ENCODE peak calls at places on chromosome 1, in four cellular contexts. S is K562, A is GM12878, M is HepG2. J is an unnamed sample.

GRCh38 chr1:15154480-15155036 is 1.0 kb downstream of the TMEM51 start:
- DNase-seq in S (peak), A (no peak), M (no peak), J (peak)

GRCh38 chr1:160739098-160739511 is at the start of gene SLAMF7:
- DNase-seq in S (no peak), A (peak), M (no peak), J (no peak)

GRCh38 chr1:19786988-19787423 is 12.7 kb downstream of the TMCO4 start:
- DNase-seq in S (no peak), A (no peak), M (no peak), J (peak)

GRCh38 chr1:115545791-115546733 is 95.7 kb upstream of the VANGL1 start:
- DNase-seq in S (peak), A (no peak), M (peak), J (peak)

GRCh38 chr1:246040200-246040890 is 466.7 kb downstream of the SMYD3 start:
- DNase-seq in S (no peak), A (no peak), M (no peak), J (no peak)

GRCh38 chr1:5983361-5984103 is 8.7 kb downstream of the NPHP4 start:
- DNase-seq in S (peak), A (no peak), M (no peak), J (no peak)

GRCh38 chr1:94119796-94120590 is 955 bp downstream of the ABCA4 start:
- DNase-seq in S (no peak), A (no peak), M (no peak), J (no peak)

GRCh38 chr1:232686346-232686745 is 56.4 kb upstream of the SIPA1L2 start:
- DNase-seq in S (no peak), A (no peak), M (no peak), J (no peak)

GRCh38 chr1:183255073-183255472 is 69.0 kb downstream of the LAMC2 start:
- DNase-seq in S (no peak), A (no peak), M (no peak), J (no peak)

GRCh38 chr1:63713627-63714481 is 60.0 kb upstream of the ROR1 start:
- DNase-seq in S (no peak), A (no peak), M (no peak), J (no peak)

GRCh38 chr1:193799948-193800690 is 613.7 kb upstream of the B3GALT2 start:
- DNase-seq in S (no peak), A (no peak), M (no peak), J (no peak)

GRCh38 chr1:147095691-147096090 is 76.6 kb downstream of the PRKAB2 start:
- DNase-seq in S (no peak), A (no peak), M (no peak), J (no peak)

GRCh38 chr1:241697640-241698018 is 45.5 kb downstream of the WDR64 start:
- DNase-seq in S (no peak), A (no peak), M (no peak), J (no peak)

GRCh38 chr1:15103906-15104305 is 49.6 kb upstream of the TMEM51 start:
- DNase-seq in S (no peak), A (no peak), M (no peak), J (no peak)

GRCh38 chr1:154584267-154584994 is 16.9 kb downstream of the CHRNB2 start:
- DNase-seq in S (no peak), A (no peak), M (no peak), J (no peak)

GRCh38 chr1:200771625-200772555 is 33.2 kb downstream of the CAMSAP2 start:
- DNase-seq in S (no peak), A (no peak), M (no peak), J (no peak)

GRCh38 chr1:203545032-203545816 is 51.3 kb downstream of the OPTC start:
- DNase-seq in S (no peak), A (no peak), M (no peak), J (no peak)

GRCh38 chr1:74650561-74650960 is 23.0 kb downstream of the ERICH3 start:
- DNase-seq in S (no peak), A (no peak), M (no peak), J (no peak)

GRCh38 chr1:162674018-162674608 is 41.8 kb downstream of the DDR2 start:
- DNase-seq in S (no peak), A (no peak), M (no peak), J (no peak)

GRCh38 chr1:24888971-24889670 is 41.0 kb downstream of the RUNX3 start:
- DNase-seq in S (no peak), A (no peak), M (no peak), J (no peak)

GRCh38 chr1:85078903-85079302 is 30.6 kb upstream of the MCOLN3 start:
- DNase-seq in S (no peak), A (no peak), M (no peak), J (peak)
- TF ChIP-seq CTCF in S (no peak), A (peak), M (peak), J (peak)

GRCh38 chr1:222068937-222069336 is 327.0 kb upstream of the DUSP10 start:
- DNase-seq in S (no peak), A (no peak), M (no peak), J (no peak)

GRCh38 chr1:222071313-222071886 is 329.5 kb upstream of the DUSP10 start:
- DNase-seq in S (no peak), A (no peak), M (no peak), J (peak)

GRCh38 chr1:222077191-222077590 is 335.3 kb upstream of the DUSP10 start:
- DNase-seq in S (no peak), A (no peak), M (no peak), J (no peak)

GRCh38 chr1:222074317-222074716 is 332.4 kb upstream of the DUSP10 start:
- DNase-seq in S (no peak), A (no peak), M (no peak), J (no peak)

DNA sequence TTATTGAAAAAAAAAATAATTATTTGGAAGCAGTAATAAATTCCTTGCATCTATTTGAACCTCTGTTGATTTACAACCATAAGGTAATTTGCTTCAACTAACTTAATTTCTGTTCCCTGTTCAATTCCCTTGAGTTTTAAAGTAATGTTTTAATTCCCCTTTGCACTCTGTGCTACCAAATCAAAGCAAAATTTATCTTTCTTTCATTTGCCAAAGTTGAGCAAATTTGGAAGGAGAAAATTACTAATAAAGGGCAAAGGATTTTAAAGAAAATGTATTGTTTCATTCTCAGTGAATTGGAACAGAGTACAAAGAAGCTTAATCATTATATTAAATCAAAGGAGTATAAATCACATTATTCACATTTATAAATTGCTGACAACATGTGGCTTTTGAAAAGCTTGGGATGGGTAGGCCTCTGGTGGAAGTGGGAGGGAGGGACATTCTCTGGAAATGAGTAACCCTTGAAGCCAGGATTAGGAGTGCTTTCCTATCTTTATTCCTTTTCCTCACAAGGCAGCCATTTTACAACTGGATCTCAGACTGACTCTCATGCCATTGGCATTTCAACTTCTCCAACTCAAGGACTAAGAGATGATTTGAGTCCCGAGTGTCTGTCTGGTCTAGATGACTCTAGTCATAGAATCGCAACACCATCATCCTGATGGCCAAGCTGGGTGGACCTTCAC is 331.6 kb upstream of the DUSP10 start:
- DNase-seq in S (no peak), A (no peak), M (no peak), J (no peak)
- TF ChIP-seq JUNB in S (no peak), A (no peak), M (no peak), J (no peak)

DNA sequence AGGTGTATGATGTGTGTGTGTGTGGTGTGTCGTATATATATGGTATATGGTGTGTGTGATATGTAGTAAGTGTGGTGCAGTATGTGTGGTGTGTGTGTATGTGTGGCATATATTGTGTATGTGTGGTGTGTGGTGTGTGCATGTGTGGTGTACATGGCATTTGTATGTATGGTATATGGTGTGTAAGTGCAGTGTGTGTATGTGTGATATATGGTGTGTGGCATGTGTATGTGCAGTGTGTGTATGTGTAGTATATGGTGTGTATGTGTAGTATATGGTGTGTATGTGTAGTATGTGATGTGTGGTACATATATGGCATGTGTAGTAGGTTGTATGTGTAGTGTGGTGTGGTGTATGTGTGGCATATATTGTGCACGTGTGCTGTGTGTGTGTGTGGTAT is 74.9 kb downstream of the OLFML3 start:
- DNase-seq in S (no peak), A (no peak), M (no peak), J (no peak)
- TF ChIP-seq EZH2 in S (no peak), A (no peak), M (no peak), J (no peak)

GRCh38 chr1:210292276-210292851 is 36.3 kb upstream of the HHAT start:
- DNase-seq in S (peak), A (no peak), M (no peak), J (peak)
- TF ChIP-seq CTCF in S (no peak), A (peak), M (peak), J (peak)

GRCh38 chr1:151653397-151653796 is 41.5 kb downstream of the SNX27 start:
- DNase-seq in S (no peak), A (no peak), M (no peak), J (no peak)
- TF ChIP-seq JUNB in S (no peak), A (no peak), M (no peak), J (no peak)

GRCh38 chr1:156465747-156466365 is 34.7 kb downstream of the MEF2D start:
- DNase-seq in S (no peak), A (no peak), M (peak), J (peak)

GRCh38 chr1:156462954-156463795 is 37.4 kb downstream of the MEF2D start:
- DNase-seq in S (no peak), A (no peak), M (no peak), J (no peak)

GRCh38 chr1:156463874-156464273 is 36.7 kb downstream of the MEF2D start:
- DNase-seq in S (no peak), A (no peak), M (no peak), J (peak)

GRCh38 chr1:156464825-156465452 is 35.6 kb downstream of the MEF2D start:
- DNase-seq in S (no peak), A (no peak), M (no peak), J (no peak)

DNA sequence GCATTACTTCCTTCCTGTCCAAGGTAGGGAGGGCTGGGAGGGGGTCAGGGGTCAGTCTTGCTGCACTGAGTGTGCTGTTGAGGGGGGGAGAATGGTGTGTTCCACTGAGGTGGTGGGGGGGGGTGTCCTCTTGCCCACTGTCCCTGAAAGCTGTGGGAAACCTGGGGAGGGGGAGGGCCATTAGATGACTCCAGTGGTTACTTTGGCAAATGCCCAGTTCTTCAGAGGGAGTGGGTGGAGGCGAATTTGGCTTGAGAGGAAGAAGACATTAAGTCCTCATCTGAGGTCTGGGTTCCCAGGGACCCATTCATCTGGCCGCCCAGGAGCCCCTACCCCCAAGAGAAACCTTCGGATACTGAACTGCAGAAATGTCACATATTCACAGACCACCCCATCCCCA is 36.2 kb downstream of the MEF2D start:
- DNase-seq in S (no peak), A (no peak), M (no peak), J (no peak)
- TF ChIP-seq EZH2 in S (no peak), A (no peak), M (no peak), J (no peak)

J was measured in GM23338.